ENCODE peak calls at places on chromosomes 4 and X, in four cellular contexts. H is activated T-cell treated with anti-CD3 and anti-CD28 coated beads, Interleukin-2, amount 50 U/mL, for 4 hours; A is SJSA1; U is NCI-H1092. L is an unnamed sample.

GRCh38 chr4:139555705-139556070 is 331 bp downstream of the SETD7 start:
- DNase-seq in U (no peak), H (no peak), A (peak), L (peak)

GRCh38 chrX:63713510-63713909 is 71.5 kb downstream of the ARHGEF9 start:
- DNase-seq in A (no peak), U (no peak), H (no peak), L (peak)

GRCh38 chrX:1658083-1658463 is 43.2 kb downstream of the ASMT start:
- DNase-seq in U (no peak), A (no peak), H (no peak), L (no peak)

GRCh38 chr4:118889313-118889694 is 650 bp downstream of the SYNPO2 start:
- DNase-seq in A (no peak), U (no peak), H (no peak), L (no peak)

GRCh38 chr4:242121-242848 is 63.0 kb downstream of the ZNF732 start:
- DNase-seq in U (peak), A (no peak), H (peak), L (peak)

GRCh38 chr4:153514001-153514526 is 47.9 kb downstream of the TMEM131L start:
- DNase-seq in U (no peak), A (peak), H (no peak), L (no peak)

GRCh38 chrX:116317409-116317808 is 119.0 kb upstream of the SLC6A14 start:
- DNase-seq in U (no peak), A (peak), H (no peak), L (peak)

GRCh38 chrX:17082831-17083230 is 136.4 kb downstream of the REPS2 start:
- DNase-seq in H (no peak), U (no peak), A (no peak), L (no peak)